ENCODE peak calls at places on chromosome 9, in four cellular contexts. E is cardiac muscle cell; U is stimulated activated CD4-positive, alpha-beta T cell treated with anti-CD3 and anti-CD28 coated beads, Interleukin-1b, Interleukin-23, amount 100 ng/mL, for 1 hour; I is A549. K is an unnamed sample.

GRCh38 chr9:113474372-113474771 is 10.8 kb downstream of the RGS3 start:
- DNase-seq in E (no peak), U (no peak), I (no peak), K (no peak)

GRCh38 chr9:87635656-87636501 is 90.0 kb upstream of the CTSL start:
- DNase-seq in E (no peak), U (no peak), I (no peak), K (no peak)

GRCh38 chr9:110183208-110184145 is 24.5 kb downstream of the C9orf152 start:
- DNase-seq in E (peak; percentile 81), U (peak; percentile 5), I (peak; percentile 82), K (peak; percentile 53)

GRCh38 chr9:101601904-101602765 is 7.4 kb upstream of the PPP3R2 start:
- DNase-seq in E (peak; percentile 64), U (no peak), I (peak; percentile 53), K (peak; percentile 49)

GRCh38 chr9:136112541-136112940 is 6.1 kb downstream of the TMEM250 start:
- DNase-seq in E (no peak), U (no peak), I (no peak), K (no peak)

GRCh38 chr9:133389562-133389961 is 13.4 kb downstream of the STKLD1 start:
- DNase-seq in E (no peak), U (no peak), I (no peak), K (no peak)

GRCh38 chr9:114538241-114538640 is 33.0 kb upstream of the WHRN start:
- DNase-seq in E (no peak), U (no peak), I (peak; percentile 70), K (no peak)

GRCh38 chr9:129022037-129022436 is 6.1 kb downstream of the SH3GLB2 start:
- DNase-seq in E (no peak), U (no peak), I (no peak), K (no peak)

GRCh38 chr9:8852301-8852864 is 1052.8 kb upstream of the DMAC1 start:
- DNase-seq in E (no peak), U (no peak), I (no peak), K (no peak)

GRCh38 chr9:94586316-94586715 is 7.3 kb downstream of the FBP2 start:
- DNase-seq in E (no peak), U (no peak), I (no peak), K (no peak)

GRCh38 chr9:16870606-16871357 is at the start of gene BNC2:
- DNase-seq in E (peak; percentile 64), U (no peak), I (peak; percentile 62), K (no peak)